ENCODE peak calls at places on chromosomes 3 and 15, in five cellular contexts. One of them, this sample, is unnamed.

GRCh38 chr3:43181202-43181910 is 75.5 kb upstream of the POMGNT2 start:
- DNase-seq in anterior cingulate cortex: no peak
- DNase-seq in NCI-H446 treated with DMSO at 0.1 percent for 48 hours: no peak
- DNase-seq in GM12892: no peak
- DNase-seq in activated naive CD8-positive, alpha-beta T cell treated with anti-CD3 and anti-CD28 coated beads, Interleukin-2, amount 50 U/mL, for 24 hours: peak
- DNase-seq in this sample: peak

GRCh38 chr15:76199106-76200082 is 111.9 kb downstream of the ETFA start:
- DNase-seq in anterior cingulate cortex: peak
- DNase-seq in NCI-H446 treated with DMSO at 0.1 percent for 48 hours: no peak
- DNase-seq in GM12892: no peak
- DNase-seq in activated naive CD8-positive, alpha-beta T cell treated with anti-CD3 and anti-CD28 coated beads, Interleukin-2, amount 50 U/mL, for 24 hours: no peak
- DNase-seq in this sample: no peak

GRCh38 chr3:151796105-151796705 is 17.7 kb upstream of the AADAC start:
- DNase-seq in anterior cingulate cortex: no peak
- DNase-seq in NCI-H446 treated with DMSO at 0.1 percent for 48 hours: no peak
- DNase-seq in GM12892: no peak
- DNase-seq in activated naive CD8-positive, alpha-beta T cell treated with anti-CD3 and anti-CD28 coated beads, Interleukin-2, amount 50 U/mL, for 24 hours: no peak
- DNase-seq in this sample: no peak

GRCh38 chr3:42179110-42179725 is 86.8 kb downstream of the CCK start:
- DNase-seq in anterior cingulate cortex: no peak
- DNase-seq in NCI-H446 treated with DMSO at 0.1 percent for 48 hours: no peak
- DNase-seq in GM12892: no peak
- DNase-seq in activated naive CD8-positive, alpha-beta T cell treated with anti-CD3 and anti-CD28 coated beads, Interleukin-2, amount 50 U/mL, for 24 hours: no peak
- DNase-seq in this sample: no peak

GRCh38 chr3:94405258-94406035 is 342.6 kb downstream of the NSUN3 start:
- DNase-seq in anterior cingulate cortex: no peak
- DNase-seq in NCI-H446 treated with DMSO at 0.1 percent for 48 hours: no peak
- DNase-seq in GM12892: no peak
- DNase-seq in activated naive CD8-positive, alpha-beta T cell treated with anti-CD3 and anti-CD28 coated beads, Interleukin-2, amount 50 U/mL, for 24 hours: no peak
- DNase-seq in this sample: no peak

GRCh38 chr3:126936853-126937395 is 46.0 kb upstream of the PLXNA1 start:
- DNase-seq in anterior cingulate cortex: no peak
- DNase-seq in NCI-H446 treated with DMSO at 0.1 percent for 48 hours: peak
- DNase-seq in GM12892: no peak
- DNase-seq in activated naive CD8-positive, alpha-beta T cell treated with anti-CD3 and anti-CD28 coated beads, Interleukin-2, amount 50 U/mL, for 24 hours: no peak
- DNase-seq in this sample: no peak

GRCh38 chr15:92056875-92057274 is 203.4 kb downstream of the SLCO3A1 start:
- DNase-seq in anterior cingulate cortex: no peak
- DNase-seq in NCI-H446 treated with DMSO at 0.1 percent for 48 hours: no peak
- DNase-seq in GM12892: no peak
- DNase-seq in activated naive CD8-positive, alpha-beta T cell treated with anti-CD3 and anti-CD28 coated beads, Interleukin-2, amount 50 U/mL, for 24 hours: no peak
- DNase-seq in this sample: no peak

GRCh38 chr3:57822686-57823085 is 66.6 kb downstream of the SLMAP start:
- DNase-seq in anterior cingulate cortex: no peak
- DNase-seq in NCI-H446 treated with DMSO at 0.1 percent for 48 hours: no peak
- DNase-seq in GM12892: no peak
- DNase-seq in activated naive CD8-positive, alpha-beta T cell treated with anti-CD3 and anti-CD28 coated beads, Interleukin-2, amount 50 U/mL, for 24 hours: no peak
- DNase-seq in this sample: no peak

GRCh38 chr15:29859981-29860745 is 37.9 kb upstream of the TJP1 start:
- DNase-seq in anterior cingulate cortex: no peak
- DNase-seq in NCI-H446 treated with DMSO at 0.1 percent for 48 hours: no peak
- DNase-seq in GM12892: no peak
- DNase-seq in activated naive CD8-positive, alpha-beta T cell treated with anti-CD3 and anti-CD28 coated beads, Interleukin-2, amount 50 U/mL, for 24 hours: no peak
- DNase-seq in this sample: no peak

GRCh38 chr15:67380921-67381320 is 126.3 kb downstream of the IQCH start:
- DNase-seq in anterior cingulate cortex: no peak
- DNase-seq in NCI-H446 treated with DMSO at 0.1 percent for 48 hours: no peak
- DNase-seq in GM12892: no peak
- DNase-seq in activated naive CD8-positive, alpha-beta T cell treated with anti-CD3 and anti-CD28 coated beads, Interleukin-2, amount 50 U/mL, for 24 hours: no peak
- DNase-seq in this sample: no peak

GRCh38 chr3:16884084-16884747 is 539 bp upstream of the PLCL2 start:
- DNase-seq in anterior cingulate cortex: no peak
- DNase-seq in NCI-H446 treated with DMSO at 0.1 percent for 48 hours: no peak
- DNase-seq in GM12892: peak
- DNase-seq in activated naive CD8-positive, alpha-beta T cell treated with anti-CD3 and anti-CD28 coated beads, Interleukin-2, amount 50 U/mL, for 24 hours: peak
- DNase-seq in this sample: peak

GRCh38 chr15:68252925-68253534 is 23.5 kb upstream of the CLN6 start:
- DNase-seq in anterior cingulate cortex: peak
- DNase-seq in NCI-H446 treated with DMSO at 0.1 percent for 48 hours: peak
- DNase-seq in GM12892: peak
- DNase-seq in activated naive CD8-positive, alpha-beta T cell treated with anti-CD3 and anti-CD28 coated beads, Interleukin-2, amount 50 U/mL, for 24 hours: peak
- DNase-seq in this sample: peak